ENCODE peak calls at places on chromosomes 2 and 18, in eight cellular contexts. U, W, E, H, Q, X, A and F are unnamed samples.

GRCh38 chr2:239208470-239209180 is 192.2 kb downstream of the HDAC4 start:
- DNase-seq in H (no peak), U (no peak), X (no peak), Q (no peak), A (no peak), W (no peak), E (no peak), F (no peak)

GRCh38 chr18:56538756-56539155 is 99.6 kb downstream of the TXNL1 start:
- DNase-seq in H (no peak), W (no peak), U (no peak), X (no peak), Q (peak), E (no peak), A (no peak), F (no peak)

GRCh38 chr2:143264851-143265250 is 135.6 kb downstream of the ARHGAP15 start:
- DNase-seq in X (no peak), U (peak), Q (peak), H (peak), W (no peak), A (no peak), E (no peak), F (no peak)

GRCh38 chr18:51654441-51655326 is 457.2 kb upstream of the MEX3C start:
- DNase-seq in U (no peak), X (peak), H (no peak), W (no peak), A (no peak), E (peak), Q (no peak), F (peak)

GRCh38 chr2:74772071-74772470 is 61.9 kb upstream of the HK2 start:
- DNase-seq in E (no peak), W (no peak), H (no peak), U (no peak), Q (peak), A (no peak), X (no peak), F (no peak)

GRCh38 chr2:105934467-105934866 is 189.8 kb downstream of the NCK2 start:
- DNase-seq in A (no peak), Q (no peak), U (no peak), H (no peak), E (no peak), W (no peak), X (no peak), F (no peak)

GRCh38 chr2:216571909-216572513 is 61.2 kb upstream of the IGFBP2 start:
- DNase-seq in W (no peak), A (no peak), Q (no peak), E (no peak), X (no peak), U (no peak), H (peak), F (no peak)

GRCh38 chr2:152466041-152466440 is 131.1 kb downstream of the FMNL2 start:
- DNase-seq in E (no peak), U (no peak), X (no peak), W (no peak), Q (no peak), A (no peak), H (peak), F (no peak)

GRCh38 chr2:36468463-36469266 is 113.1 kb downstream of the CRIM1 start:
- DNase-seq in Q (no peak), E (no peak), W (no peak), U (peak), H (peak), A (no peak), X (no peak), F (no peak)

GRCh38 chr2:40435426-40436092 is 16.3 kb downstream of the SLC8A1 start:
- DNase-seq in U (no peak), E (no peak), X (no peak), Q (no peak), H (no peak), W (no peak), A (no peak), F (no peak)

GRCh38 chr2:218781691-218782528 is at the start of gene CYP27A1:
- DNase-seq in Q (peak), E (peak), H (no peak), U (no peak), W (peak), X (peak), A (peak), F (no peak)

GRCh38 chr2:46535360-46535759 is 56.0 kb downstream of the TMEM247 start:
- DNase-seq in E (no peak), H (no peak), W (no peak), Q (no peak), U (no peak), X (no peak), A (no peak), F (no peak)

GRCh38 chr2:221002101-221002500 is 570.0 kb downstream of the EPHA4 start:
- DNase-seq in H (no peak), X (no peak), A (no peak), U (no peak), Q (no peak), W (no peak), E (no peak), F (no peak)

GRCh38 chr2:2742745-2743144 is 411.7 kb upstream of the MYT1L start:
- DNase-seq in U (no peak), A (no peak), W (no peak), Q (no peak), E (no peak), X (no peak), H (peak), F (no peak)

GRCh38 chr2:161138429-161138828 is 21.8 kb upstream of the TANK start:
- DNase-seq in X (no peak), A (no peak), Q (no peak), U (no peak), H (peak), E (no peak), W (no peak), F (no peak)

GRCh38 chr18:51588616-51589015 is 391.1 kb upstream of the MEX3C start:
- DNase-seq in W (no peak), A (no peak), U (no peak), Q (no peak), H (peak), X (no peak), E (no peak), F (no peak)

GRCh38 chr2:235234711-235235110 is 259.1 kb upstream of the AGAP1 start:
- DNase-seq in A (no peak), Q (peak), X (no peak), W (no peak), E (no peak), H (no peak), U (no peak), F (no peak)

GRCh38 chr18:42893991-42894390 is 221.5 kb downstream of the RIT2 start:
- DNase-seq in E (no peak), Q (no peak), U (no peak), H (no peak), X (no peak), W (no peak), A (no peak), F (no peak)